ENCODE peak calls at places on chromosome 9, in five cellular contexts. O, D, N, W and E are unnamed samples.
A peak's percentile ranks its signal among the peaks of the same experiment; 100 is the strongest.

GRCh38 chr9:115640887-115641286 is 512.7 kb upstream of the PAPPA start:
- DNase-seq in W (no peak), D (no peak), N (no peak), O (no peak), E (no peak)

GRCh38 chr9:107213561-107214028 is 69.5 kb upstream of the RAD23B start:
- DNase-seq in D (no peak), W (no peak), O (no peak), N (no peak), E (no peak)

GRCh38 chr9:38016375-38017120 is 52.5 kb downstream of the SHB start:
- DNase-seq in D (no peak), O (no peak), N (no peak), W (peak; percentile 67), E (no peak)

GRCh38 chr9:35108946-35109575 is 6.1 kb upstream of the STOML2 start:
- DNase-seq in O (no peak), N (no peak), W (no peak), D (no peak), E (no peak)

GRCh38 chr9:35910613-35911488 is 1.6 kb downstream of the SPAAR start:
- DNase-seq in W (no peak), O (peak; percentile 45), N (peak; percentile 80), D (peak; percentile 61), E (no peak)

GRCh38 chr9:128486201-128486600 is 18.3 kb upstream of the GLE1 start:
- DNase-seq in D (no peak), W (no peak), O (no peak), N (no peak), E (no peak)

GRCh38 chr9:127066060-127066774 is 56.2 kb downstream of the ANGPTL2 start:
- DNase-seq in N (no peak), D (no peak), W (no peak), O (no peak), E (no peak)

GRCh38 chr9:92619601-92620300 is 50.2 kb downstream of the IPPK start:
- DNase-seq in W (peak; percentile 25), O (no peak), N (no peak), D (peak; percentile 22), E (no peak)

GRCh38 chr9:92100237-92100911 is 14.8 kb downstream of the SPTLC1 start:
- DNase-seq in O (no peak), W (no peak), D (no peak), N (no peak), E (no peak)

GRCh38 chr9:130845901-130846381 is 10.9 kb downstream of the ABL1 start:
- DNase-seq in N (no peak), W (peak; percentile 66), O (no peak), D (no peak), E (no peak)

GRCh38 chr9:127185931-127186781 is 63.7 kb upstream of the ANGPTL2 start:
- DNase-seq in W (peak; percentile 93), D (peak; percentile 36), O (peak; percentile 96), N (peak; percentile 67), E (peak; percentile 40)

GRCh38 chr9:36187414-36187813 is 3.3 kb upstream of the CLTA start:
- DNase-seq in N (no peak), O (no peak), D (no peak), W (no peak), E (no peak)

GRCh38 chr9:131876486-131876885 is 136.6 kb upstream of the RAPGEF1 start:
- DNase-seq in N (no peak), D (no peak), O (no peak), W (no peak), E (no peak)

GRCh38 chr9:122949696-122950095 is 8.9 kb downstream of the RABGAP1 start:
- DNase-seq in N (no peak), O (no peak), D (no peak), W (no peak), E (no peak)

GRCh38 chr9:21830589-21830988 is 28.2 kb downstream of the MTAP start:
- DNase-seq in D (no peak), O (no peak), W (no peak), N (no peak), E (no peak)

GRCh38 chr9:104232781-104233341 is 138.8 kb downstream of the SMC2 start:
- DNase-seq in W (no peak), O (no peak), D (no peak), N (no peak), E (no peak)

GRCh38 chr9:92558612-92559374 is 23.0 kb upstream of the ECM2 start:
- DNase-seq in N (peak; percentile 46), W (no peak), D (no peak), O (no peak), E (no peak)

GRCh38 chr9:77980622-77981021 is 51.0 kb downstream of the GNAQ start:
- DNase-seq in W (no peak), N (no peak), D (no peak), O (no peak), E (no peak)

GRCh38 chr9:121194730-121195129 is 6.9 kb downstream of the RAB14 start:
- DNase-seq in O (no peak), W (no peak), D (no peak), N (no peak), E (no peak)

GRCh38 chr9:13437898-13438297 is 158.4 kb upstream of the MPDZ start:
- DNase-seq in D (no peak), N (no peak), O (peak; percentile 38), W (no peak), E (no peak)

GRCh38 chr9:126450537-126451205 is 124.0 kb downstream of the MVB12B start:
- DNase-seq in O (no peak), N (no peak), D (no peak), W (no peak), E (no peak)

GRCh38 chr9:128399851-128400250 is 20.8 kb upstream of the CERCAM start:
- DNase-seq in W (no peak), N (no peak), D (no peak), O (no peak), E (no peak)

GRCh38 chr9:137515338-137515724 is 34.9 kb downstream of the PNPLA7 start:
- DNase-seq in D (no peak), N (no peak), W (no peak), O (no peak), E (no peak)

GRCh38 chr9:22990349-22990748 is 543.7 kb downstream of the DMRTA1 start:
- DNase-seq in D (no peak), W (no peak), O (no peak), N (no peak), E (no peak)

GRCh38 chr9:94923333-94924089 is 197.0 kb downstream of the AOPEP start:
- DNase-seq in W (no peak), N (no peak), O (no peak), D (no peak), E (no peak)

GRCh38 chr9:116646661-116647514 is 40.2 kb upstream of the TRIM32 start:
- DNase-seq in N (no peak), O (no peak), D (no peak), W (no peak), E (no peak)

GRCh38 chr9:89536618-89537017 is 38.7 kb upstream of the SEMA4D start:
- DNase-seq in O (no peak), W (no peak), D (no peak), N (no peak), E (no peak)

GRCh38 chr9:117247271-117247670 is 167.6 kb downstream of the ASTN2 start:
- DNase-seq in N (no peak), W (no peak), O (no peak), D (no peak), E (no peak)

GRCh38 chr9:21709464-21710058 is 92.9 kb upstream of the MTAP start:
- DNase-seq in D (peak; percentile 72), O (no peak), W (no peak), N (peak; percentile 45), E (no peak)

GRCh38 chr9:88871669-88872068 is 119.6 kb upstream of the S1PR3 start:
- DNase-seq in N (no peak), D (no peak), O (no peak), W (no peak), E (no peak)

GRCh38 chr9:35333551-35333950 is 156.4 kb upstream of the RUSC2 start:
- DNase-seq in D (no peak), W (no peak), N (no peak), O (no peak), E (no peak)

GRCh38 chr9:22119537-22120167 is 110.5 kb upstream of the CDKN2B start:
- DNase-seq in O (no peak), N (no peak), W (no peak), D (no peak), E (no peak)

DNA sequence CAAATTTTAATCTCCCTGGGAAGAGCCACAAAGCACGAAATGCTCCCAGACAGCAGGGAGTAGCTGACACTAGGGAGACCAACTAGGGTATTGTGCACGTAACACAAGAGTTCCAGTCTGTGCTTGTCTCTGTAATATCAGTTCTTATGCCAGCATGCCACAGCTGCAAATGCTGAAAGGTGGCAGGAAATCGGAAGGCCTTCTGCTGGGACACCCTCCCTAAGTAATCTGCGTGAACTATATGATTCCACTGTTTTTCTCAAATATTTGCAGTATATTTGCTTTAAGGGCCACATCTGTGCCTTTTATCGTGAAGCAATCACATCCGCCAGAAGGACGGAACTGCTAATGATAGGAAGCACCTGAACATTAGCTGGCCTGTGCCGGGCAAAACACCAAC is 12.6 kb downstream of the VLDLR start:
- DNase-seq in D (no peak), O (no peak), N (no peak), W (no peak), E (no peak)
- H3K27ac ChIP-seq in D (no peak overlapping the region), O (peak overlapping the region; percentile 74), N (no peak overlapping the region), W (no peak overlapping the region), E (no peak overlapping the region)

GRCh38 chr9:111407813-111408212 is 76.4 kb downstream of the ECPAS start:
- DNase-seq in O (no peak), D (no peak), W (no peak), N (no peak), E (no peak)

GRCh38 chr9:111411266-111411665 is 72.9 kb downstream of the ECPAS start:
- DNase-seq in N (no peak), D (no peak), W (no peak), O (no peak), E (no peak)

GRCh38 chr9:111414406-111414805 is 69.8 kb downstream of the ECPAS start:
- DNase-seq in D (no peak), N (no peak), O (no peak), W (no peak), E (no peak)

GRCh38 chr9:111413996-111414395 is 70.2 kb downstream of the ECPAS start:
- DNase-seq in D (no peak), O (no peak), W (no peak), N (no peak), E (no peak)

GRCh38 chr9:111412280-111412679 is 71.9 kb downstream of the ECPAS start:
- DNase-seq in W (no peak), O (no peak), D (no peak), N (no peak), E (no peak)
- TF ChIP-seq CTCF in W (no peak), O (no peak), D (no peak), N (no peak), E (no peak)

DNA sequence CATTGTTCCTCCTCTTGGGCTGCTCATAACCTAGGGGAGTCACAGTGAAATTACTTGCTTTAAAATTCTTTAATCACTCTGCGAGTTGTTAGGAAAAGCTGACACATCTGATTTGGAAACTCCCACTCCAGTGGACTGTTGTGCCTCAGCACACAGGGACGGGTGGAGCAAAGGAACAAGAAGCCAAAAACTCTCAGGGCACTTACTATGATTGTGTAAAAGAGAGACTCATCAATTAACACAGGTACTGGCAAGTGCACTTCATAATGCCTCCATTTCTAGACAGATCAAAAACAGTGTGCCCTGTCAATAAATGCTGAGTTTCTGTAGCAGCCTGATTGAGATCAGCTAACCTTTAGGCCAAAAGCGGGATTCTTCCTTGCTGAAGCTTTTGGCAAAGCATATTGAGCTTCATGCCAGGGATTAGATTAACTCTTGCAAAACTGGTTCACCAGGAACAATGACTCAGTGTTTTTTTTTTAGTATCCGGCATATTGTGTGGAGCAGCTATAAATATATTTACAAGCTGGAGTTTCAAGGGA is 55.9 kb downstream of the TMC1 start:
- DNase-seq in N (no peak), O (peak; percentile 48), D (no peak), W (peak; percentile 47), E (no peak)
- TF ChIP-seq POLR2A in N (no peak), O (no peak), D (no peak), W (no peak), E (no peak)

GRCh38 chr9:84239341-84239740 is 101.2 kb downstream of the SLC28A3 start:
- DNase-seq in O (no peak), N (no peak), D (no peak), W (no peak), E (no peak)
- H3K27ac ChIP-seq in O (no peak overlapping the region), N (no peak overlapping the region), D (no peak overlapping the region), W (no peak overlapping the region), E (no peak overlapping the region)